ENCODE peak calls at places on chromosomes 13 and 19, in six cellular contexts. R is left cardiac atrium; U is cardiac fibroblast; A is memory B cell; X is activated CD4-positive, alpha-beta T cell treated with anti-CD3 and anti-CD28 coated beads, Interleukin-2, amount 50 U/mL, for 48 hours; D is GM03348. I is an unnamed sample.
A peak's percentile ranks its signal among the peaks of the same experiment; 100 is the strongest.

GRCh38 chr13:88153353-88153752 is 482.2 kb downstream of the SLITRK5 start:
- DNase-seq in X (no peak), R (no peak), A (no peak), D (no peak), U (no peak), I (no peak)

GRCh38 chr19:48258350-48258749 is 2.6 kb upstream of the CARD8 start:
- DNase-seq in U (peak; percentile 35), X (peak; percentile 45), D (no peak), A (no peak), R (no peak), I (no peak)

GRCh38 chr13:110525328-110526319 is 35.9 kb downstream of the RAB20 start:
- DNase-seq in R (peak; percentile 54), X (no peak), A (peak; percentile 18), D (no peak), U (no peak), I (no peak)

GRCh38 chr13:111577429-111577828 is 257.0 kb downstream of the TEX29 start:
- DNase-seq in R (no peak), A (no peak), U (no peak), X (no peak), D (no peak), I (no peak)

GRCh38 chr19:6458695-6459355 is 767 bp downstream of the SLC25A23 start:
- DNase-seq in X (no peak), A (peak; percentile 27), D (no peak), U (no peak), R (no peak), I (no peak)

GRCh38 chr19:16714702-16715294 is 4.8 kb upstream of the NWD1 start:
- DNase-seq in A (peak; percentile 65), U (peak; percentile 39), X (peak; percentile 70), R (peak; percentile 60), D (peak; percentile 69), I (peak; percentile 47)

GRCh38 chr13:27638521-27638920 is 16.8 kb downstream of the POLR1D start:
- DNase-seq in R (no peak), X (no peak), A (no peak), D (peak; percentile 29), U (no peak), I (no peak)

GRCh38 chr19:17170538-17171297 is 44.4 kb upstream of the USE1 start:
- DNase-seq in D (no peak), R (no peak), A (no peak), X (peak; percentile 24), U (no peak), I (no peak)

GRCh38 chr19:6064016-6064702 is 46.1 kb downstream of the RFX2 start:
- DNase-seq in A (no peak), U (no peak), X (no peak), R (no peak), D (no peak), I (peak; percentile 83)

GRCh38 chr13:97539651-97540230 is 105.8 kb downstream of the RAP2A start:
- DNase-seq in X (no peak), D (no peak), U (peak; percentile 44), A (no peak), R (no peak), I (no peak)

GRCh38 chr19:52221831-52222375 is 32.1 kb downstream of the PPP2R1A start:
- DNase-seq in X (no peak), U (no peak), A (no peak), R (no peak), D (no peak), I (no peak)

GRCh38 chr13:24921003-24921402 is 157.0 kb downstream of the RNF17 start:
- DNase-seq in R (no peak), A (no peak), U (no peak), X (no peak), D (no peak), I (peak; percentile 63)

GRCh38 chr19:10395853-10396355 is 7.4 kb downstream of the CDC37 start:
- DNase-seq in R (no peak), A (no peak), X (no peak), U (no peak), D (no peak), I (no peak)

GRCh38 chr13:80086304-80086721 is 254.6 kb downstream of the SPRY2 start:
- DNase-seq in R (no peak), X (no peak), A (no peak), U (no peak), D (no peak), I (no peak)

GRCh38 chr13:93304868-93305613 is 78.4 kb downstream of the GPC6 start:
- DNase-seq in A (no peak), X (no peak), R (no peak), U (no peak), D (no peak), I (peak; percentile 58)

GRCh38 chr19:50663280-50663790 is 14.1 kb downstream of the C19orf81 start:
- DNase-seq in D (no peak), U (no peak), R (no peak), A (no peak), X (no peak), I (no peak)

GRCh38 chr19:1068111-1069001 is 1.4 kb downstream of the ARHGAP45 start:
- DNase-seq in D (no peak), X (peak; percentile 73), U (no peak), A (peak; percentile 54), R (peak; percentile 63), I (no peak)

GRCh38 chr19:55626350-55626749 is 2.0 kb upstream of the ZNF784 start:
- DNase-seq in X (peak; percentile 53), D (no peak), U (no peak), R (no peak), A (no peak), I (no peak)

GRCh38 chr13:114313061-114313860 is 1.0 kb upstream of the CHAMP1 start:
- DNase-seq in U (no peak), A (no peak), D (no peak), R (no peak), X (peak; percentile 65), I (peak; percentile 40)

GRCh38 chr13:28568286-28568685 is 73.4 kb upstream of the FLT1 start:
- DNase-seq in A (no peak), D (peak; percentile 20), R (peak; percentile 76), U (peak; percentile 58), X (no peak), I (no peak)

GRCh38 chr13:45872574-45872973 is 21.0 kb upstream of the SIAH3 start:
- DNase-seq in D (no peak), R (no peak), X (no peak), U (no peak), A (no peak), I (no peak)

GRCh38 chr19:2148482-2149135 is 2.8 kb downstream of the AP3D1 start:
- DNase-seq in U (no peak), A (no peak), R (no peak), X (peak; percentile 52), D (no peak), I (no peak)

GRCh38 chr13:47184311-47184710 is 287.5 kb upstream of the HTR2A start:
- DNase-seq in X (no peak), R (no peak), U (peak; percentile 15), D (peak; percentile 27), A (no peak), I (no peak)

GRCh38 chr19:14467816-14468215 is 7.3 kb downstream of the PTGER1 start:
- DNase-seq in U (no peak), X (no peak), D (no peak), R (no peak), A (no peak), I (peak; percentile 66)

GRCh38 chr19:45958763-45959516 is 14.7 kb downstream of the NOVA2 start:
- DNase-seq in A (no peak), X (no peak), R (no peak), D (no peak), U (no peak), I (no peak)

GRCh38 chr19:28130066-28130511 is 1082.9 kb downstream of the UQCRFS1 start:
- DNase-seq in X (no peak), R (no peak), U (no peak), D (no peak), A (no peak), I (peak; percentile 74)

GRCh38 chr13:105971720-105972119 is 563.7 kb downstream of the EFNB2 start:
- DNase-seq in R (no peak), A (no peak), U (no peak), D (no peak), X (no peak), I (no peak)

GRCh38 chr19:45030825-45031224 is 8.0 kb upstream of the CLASRP start:
- DNase-seq in U (no peak), A (no peak), X (no peak), R (no peak), D (no peak), I (no peak)

GRCh38 chr19:55447421-55448174 is 4.5 kb upstream of the SHISA7 start:
- DNase-seq in R (no peak), U (peak; percentile 27), X (no peak), A (no peak), D (peak; percentile 57), I (peak; percentile 62)

GRCh38 chr19:47381653-47382279 is 32.7 kb downstream of the DHX34 start:
- DNase-seq in U (no peak), R (no peak), X (no peak), A (no peak), D (no peak), I (no peak)

GRCh38 chr19:45079063-45079910 is at the start of gene GEMIN7:
- DNase-seq in D (peak; percentile 93), U (peak; percentile 76), X (peak; percentile 85), A (peak; percentile 88), R (peak; percentile 83), I (peak; percentile 90)

I was measured in mesendoderm.